ENCODE peak calls at places on chromosomes 12 and 14, in ten cellular contexts. E is tibial artery; Q is activated CD4-positive, alpha-beta T cell treated with anti-CD3 and anti-CD28 coated beads, Interleukin-2, amount 50 U/mL, for 24 hours; M is dorsolateral prefrontal cortex; T is GM23338; J is pancreas; R is activated gamma-delta T cell treated with anti-CD3 and anti-CD28 coated beads, Interleukin-2, amount 50 U/mL, for 16 hours; V is psoas muscle; I is NCI-H345; S is NCI-H1694 treated with DMSO at 0.1 percent for 48 hours. H is an unnamed sample.

GRCh38 chr12:93387780-93388179 is 10.1 kb downstream of the NUDT4 start:
- DNase-seq in R (no peak), V (no peak), J (no peak), E (no peak), T (no peak), Q (peak; percentile 53), M (no peak), I (no peak), S (no peak), H (no peak)

GRCh38 chr12:30631710-30632109 is 64.0 kb downstream of the IPO8 start:
- DNase-seq in Q (no peak), S (peak; percentile 82), T (no peak), I (peak; percentile 23), R (no peak), E (no peak), J (no peak), M (no peak), V (no peak), H (no peak)

GRCh38 chr12:77032406-77032805 is 33.0 kb downstream of the E2F7 start:
- DNase-seq in Q (no peak), R (no peak), I (no peak), M (no peak), T (no peak), V (no peak), S (no peak), E (no peak), J (no peak), H (no peak)

GRCh38 chr12:15544589-15544988 is 222.3 kb downstream of the PTPRO start:
- DNase-seq in J (no peak), Q (no peak), M (no peak), V (no peak), E (no peak), I (no peak), T (no peak), R (no peak), S (no peak), H (no peak)

GRCh38 chr14:72544615-72545387 is 349.1 kb downstream of the DPF3 start:
- DNase-seq in S (peak; percentile 78), M (no peak), R (no peak), J (no peak), E (no peak), I (no peak), V (no peak), Q (no peak), T (peak; percentile 69), H (peak; percentile 38)

GRCh38 chr14:100654025-100654813 is 67.0 kb upstream of the BEGAIN start:
- DNase-seq in M (no peak), T (no peak), Q (no peak), I (no peak), E (no peak), S (no peak), V (no peak), R (no peak), J (no peak), H (no peak)

GRCh38 chr12:58416211-58416610 is 474.8 kb downstream of the ATP23 start:
- DNase-seq in V (no peak), J (no peak), R (no peak), E (no peak), M (no peak), Q (no peak), I (no peak), S (no peak), T (no peak), H (no peak)

GRCh38 chr12:20382117-20382516 is 13.8 kb downstream of the PDE3A start:
- DNase-seq in M (no peak), I (no peak), E (no peak), S (no peak), R (no peak), V (no peak), J (no peak), T (no peak), Q (no peak), H (no peak)

GRCh38 chr12:74624206-74624605 is 86.6 kb downstream of the ATXN7L3B start:
- DNase-seq in E (no peak), M (no peak), V (no peak), Q (no peak), I (peak; percentile 63), R (no peak), S (no peak), T (no peak), J (no peak), H (no peak)

GRCh38 chr12:65875635-65876034 is 51.4 kb downstream of the HMGA2 start:
- DNase-seq in M (no peak), R (no peak), I (no peak), S (no peak), T (no peak), J (no peak), Q (no peak), V (no peak), E (no peak), H (no peak)

GRCh38 chr14:35883677-35884293 is 57.6 kb downstream of the BRMS1L start:
- DNase-seq in M (peak; percentile 46), T (peak; percentile 63), E (no peak), V (no peak), I (peak; percentile 28), R (peak; percentile 1), J (no peak), Q (peak; percentile 7), S (peak; percentile 37), H (peak; percentile 58)

GRCh38 chr14:60722836-60723217 is 1.3 kb downstream of the SIX4 start:
- DNase-seq in I (peak; percentile 44), T (peak; percentile 77), M (no peak), E (peak; percentile 64), R (no peak), S (no peak), V (peak; percentile 40), Q (no peak), J (no peak), H (no peak)

GRCh38 chr12:84375472-84375871 is 537.1 kb downstream of the SLC6A15 start:
- DNase-seq in S (no peak), V (no peak), Q (no peak), J (no peak), T (no peak), R (no peak), E (no peak), I (no peak), M (no peak), H (no peak)

GRCh38 chr12:111692575-111693210 is 6.8 kb downstream of the ACAD10 start:
- DNase-seq in R (no peak), E (no peak), T (peak; percentile 71), J (no peak), S (no peak), M (no peak), V (no peak), I (no peak), Q (no peak), H (no peak)

H was measured in posterior cingulate gyrus.